ENCODE peak calls at places on chromosome 20, in four cellular contexts. Y, L, Z and C are unnamed samples.

GRCh38 chr20:44582321-44583025 is at the start of gene PKIG:
- DNase-seq in L (no peak), Y (peak; percentile 90), Z (no peak), C (no peak)

GRCh38 chr20:46423342-46423741 is 16.9 kb upstream of the ELMO2 start:
- DNase-seq in Z (no peak), L (no peak), Y (no peak), C (peak; percentile 68)

GRCh38 chr20:20690676-20691476 is 21.6 kb downstream of the RALGAPA2 start:
- DNase-seq in L (no peak), Y (no peak), Z (no peak), C (no peak)

GRCh38 chr20:18754030-18754659 is 59.4 kb upstream of the SCP2D1 start:
- DNase-seq in Z (no peak), L (no peak), Y (peak; percentile 4), C (no peak)

GRCh38 chr20:43507150-43508080 is at the start of gene L3MBTL1:
- DNase-seq in Z (peak; percentile 84), L (peak; percentile 83), Y (peak; percentile 23), C (peak; percentile 73)

GRCh38 chr20:10090588-10091166 is 55.9 kb downstream of the ANKEF1 start:
- DNase-seq in Z (no peak), L (peak; percentile 55), Y (peak; percentile 53), C (peak; percentile 67)

GRCh38 chr20:8969062-8969694 is 99.7 kb upstream of the PLCB4 start:
- DNase-seq in L (no peak), Y (no peak), Z (no peak), C (no peak)

GRCh38 chr20:16804793-16805187 is 56.6 kb downstream of the OTOR start:
- DNase-seq in L (no peak), Z (no peak), Y (no peak), C (peak; percentile 54)

GRCh38 chr20:50559856-50560623 is 49.9 kb downstream of the PTPN1 start:
- DNase-seq in L (no peak), Z (peak; percentile 34), Y (no peak), C (no peak)

GRCh38 chr20:56187791-56188190 is 60.7 kb upstream of the MC3R start:
- DNase-seq in L (peak; percentile 50), Z (peak; percentile 56), Y (no peak), C (peak; percentile 54)

GRCh38 chr20:13173201-13173600 is 47.9 kb upstream of the ISM1 start:
- DNase-seq in L (no peak), Z (no peak), Y (no peak), C (no peak)

GRCh38 chr20:8223096-8223870 is 91.2 kb downstream of the PLCB1 start:
- DNase-seq in L (no peak), Z (no peak), Y (peak; percentile 94), C (no peak)

GRCh38 chr20:34240121-34240520 is 1.1 kb upstream of the ASIP start:
- DNase-seq in Z (no peak), Y (no peak), L (no peak), C (no peak)

GRCh38 chr20:18637296-18637695 is 49.4 kb downstream of the DTD1 start:
- DNase-seq in L (no peak), Y (no peak), Z (no peak), C (no peak)

GRCh38 chr20:39676857-39677351 is 714.8 kb downstream of the DHX35 start:
- DNase-seq in Z (no peak), L (no peak), Y (peak; percentile 3), C (no peak)

GRCh38 chr20:46905364-46906125 is 10.9 kb downstream of the EYA2 start:
- DNase-seq in Y (no peak), Z (no peak), L (no peak), C (no peak)

GRCh38 chr20:12638633-12639360 is 370.0 kb upstream of the SPTLC3 start:
- DNase-seq in L (no peak), Z (no peak), Y (no peak), C (peak; percentile 54)

GRCh38 chr20:64201653-64202052 is 37.4 kb downstream of the MYT1 start:
- DNase-seq in Y (no peak), L (no peak), Z (no peak), C (no peak)

GRCh38 chr20:61668064-61668463 is 397.6 kb downstream of the TAF4 start:
- DNase-seq in Z (no peak), Y (no peak), L (no peak), C (no peak)

GRCh38 chr20:48754269-48754668 is 73.5 kb downstream of the PREX1 start:
- DNase-seq in Y (no peak), L (no peak), Z (no peak), C (no peak)

GRCh38 chr20:10711903-10712373 is 38.1 kb upstream of the JAG1 start:
- DNase-seq in Y (no peak), Z (no peak), L (no peak), C (no peak)

GRCh38 chr20:43586641-43587040 is 4.1 kb upstream of the IFT52 start:
- DNase-seq in Y (no peak), L (no peak), Z (no peak), C (no peak)

GRCh38 chr20:36861875-36862801 is 13.8 kb upstream of the TLDC2 start:
- DNase-seq in Y (peak; percentile 83), L (peak; percentile 52), Z (peak; percentile 61), C (peak; percentile 71)
- H2BK15ac ChIP-seq in Y (no peak overlapping the region), L (no peak overlapping the region), Z (no peak overlapping the region), C (no peak overlapping the region)

DNA sequence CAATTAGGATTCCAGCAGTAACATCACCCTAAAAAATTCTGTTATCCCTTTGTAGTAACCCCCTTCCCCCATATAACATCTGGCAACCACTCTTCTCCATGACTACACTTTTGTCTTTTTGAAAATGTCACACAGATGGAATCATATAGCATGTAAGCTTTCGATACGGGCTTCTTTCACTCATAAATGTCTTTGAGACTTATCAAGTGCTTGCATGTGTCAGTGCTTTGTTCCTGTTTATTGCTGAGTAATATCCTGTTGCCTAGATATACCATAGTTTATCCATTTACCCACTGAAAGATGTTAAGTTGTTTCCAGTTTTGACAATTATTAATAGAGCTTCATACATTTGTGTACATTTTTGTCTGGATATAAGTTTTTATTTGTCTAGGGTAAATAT is 10.4 kb upstream of the SNPH start:
- DNase-seq in Y (no peak), Z (no peak), L (no peak), C (no peak)
- H4K5ac ChIP-seq in Y (no peak overlapping the region), Z (no peak overlapping the region), L (no peak overlapping the region), C (no peak overlapping the region)

GRCh38 chr20:53623454-53624206 is 30.0 kb upstream of the ZNF217 start:
- DNase-seq in L (peak; percentile 64), Y (peak; percentile 77), Z (no peak), C (peak; percentile 87)
- H2BK15ac ChIP-seq in L (no peak overlapping the region), Y (peak overlapping the region; percentile 52), Z (no peak overlapping the region), C (peak overlapping the region; percentile 85)

GRCh38 chr20:60144428-60144827 is 186.2 kb downstream of the CDH26 start:
- DNase-seq in L (no peak), Y (no peak), Z (no peak), C (no peak)

GRCh38 chr20:60147004-60147403 is 188.8 kb downstream of the CDH26 start:
- DNase-seq in Z (no peak), Y (no peak), L (no peak), C (no peak)

GRCh38 chr20:60138263-60139127 is 180.3 kb downstream of the CDH26 start:
- DNase-seq in Z (no peak), Y (peak; percentile 48), L (no peak), C (no peak)

GRCh38 chr20:60139663-60140446 is 181.6 kb downstream of the CDH26 start:
- DNase-seq in L (no peak), Z (no peak), Y (no peak), C (no peak)

GRCh38 chr20:60143450-60143849 is 185.2 kb downstream of the CDH26 start:
- DNase-seq in Z (no peak), Y (no peak), L (no peak), C (no peak)
- H4K5ac ChIP-seq in Z (no peak overlapping the region), Y (no peak overlapping the region), L (no peak overlapping the region), C (no peak overlapping the region)

DNA sequence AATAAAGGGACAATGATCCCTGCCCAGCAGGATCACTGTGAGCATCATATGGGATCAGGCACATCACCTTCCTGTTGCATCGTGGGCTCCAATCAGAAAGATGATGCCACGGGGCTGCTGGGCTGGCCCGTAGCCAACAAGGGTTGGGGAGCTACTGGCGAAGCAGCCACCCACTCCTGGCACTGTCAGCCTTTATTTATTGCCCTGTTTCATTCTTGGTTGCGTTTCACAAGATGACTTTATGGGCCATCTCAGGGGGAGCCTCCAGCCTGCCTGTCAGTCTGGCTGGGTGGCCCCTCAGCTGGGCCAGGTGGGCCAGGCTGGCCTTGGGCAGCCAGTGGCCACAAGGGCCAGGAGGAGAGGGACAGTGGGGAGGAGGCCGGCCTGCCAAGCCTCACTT is 17.3 kb downstream of the VSTM2L start:
- DNase-seq in Z (no peak), L (no peak), Y (no peak), C (no peak)
- H2BK15ac ChIP-seq in Z (no peak overlapping the region), L (no peak overlapping the region), Y (no peak overlapping the region), C (no peak overlapping the region)

GRCh38 chr20:24046905-24047304 is 58.3 kb upstream of the GGTLC1 start:
- DNase-seq in Y (no peak), L (no peak), Z (no peak), C (no peak)
- H4K5ac ChIP-seq in Y (no peak overlapping the region), L (no peak overlapping the region), Z (no peak overlapping the region), C (no peak overlapping the region)

DNA sequence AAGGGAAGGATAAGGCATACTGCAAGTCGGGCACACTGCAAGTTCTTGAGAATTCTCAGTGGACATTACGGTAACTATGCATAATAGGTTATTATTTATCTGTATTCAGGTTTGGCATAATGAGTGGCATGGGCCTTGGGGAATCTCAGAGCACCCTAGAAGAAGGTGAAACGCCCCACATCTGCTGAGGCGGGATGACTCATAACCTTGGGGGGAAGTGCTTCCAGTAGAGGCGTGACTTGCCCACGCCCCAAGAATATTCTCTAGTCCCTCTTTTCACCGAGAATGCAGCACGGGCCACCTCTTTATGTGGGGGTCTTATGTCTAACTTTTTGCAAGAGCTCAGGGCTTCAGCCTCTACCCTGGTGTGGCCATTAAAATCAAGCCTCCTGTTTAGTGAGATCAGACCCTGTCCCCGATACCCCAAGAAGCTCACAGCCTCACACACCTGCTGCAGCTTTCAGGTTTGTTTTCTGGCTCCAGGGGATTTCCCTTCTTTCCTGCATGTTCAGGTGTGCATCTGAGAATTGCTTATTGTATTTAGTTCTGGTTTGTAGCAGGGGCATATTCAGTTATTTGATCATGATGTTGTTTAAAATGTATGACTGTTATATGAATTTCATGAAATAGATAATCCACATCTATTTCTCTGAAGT is 19.1 kb downstream of the ZFP64 start:
- DNase-seq in Y (no peak), L (no peak), Z (no peak), C (no peak)
- H2BK15ac ChIP-seq in Y (no peak overlapping the region), L (no peak overlapping the region), Z (no peak overlapping the region), C (no peak overlapping the region)

DNA sequence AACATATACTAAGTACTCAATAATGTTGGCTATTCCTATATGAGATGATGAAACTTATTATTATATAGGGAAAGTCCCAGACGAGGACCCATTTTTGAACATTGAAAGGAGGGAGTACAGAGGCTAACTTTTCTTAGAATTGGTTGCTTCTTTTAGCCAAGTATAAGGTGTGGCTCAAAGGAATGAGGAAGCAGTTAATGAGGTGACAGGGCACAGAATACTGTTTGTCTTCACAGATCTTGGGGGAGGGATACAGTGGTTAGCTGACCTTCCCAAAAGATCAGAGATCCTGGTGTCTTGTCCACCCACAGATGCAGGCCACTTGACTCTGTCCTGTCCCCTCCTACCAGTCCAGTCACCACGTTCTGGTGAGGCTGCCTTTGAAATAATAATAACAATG is 67.8 kb upstream of the EPB41L1 start:
- DNase-seq in Y (no peak), L (no peak), Z (no peak), C (peak; percentile 60)
- H4K5ac ChIP-seq in Y (no peak overlapping the region), L (no peak overlapping the region), Z (no peak overlapping the region), C (no peak overlapping the region)